ENCODE peak calls at places on chromosomes 7 and 10, in nine cellular contexts. P is head of caudate nucleus; R is SHP77 treated with DMSO at 0.1 percent for 48 hours; V is ELR; K is stimulated activated CD4-positive, alpha-beta T cell treated with anti-CD3 and anti-CD28 coated beads, Interleukin-4, amount 100 ng/mL, for 1 hour; M is AG04450; J is iPS-NIHi11; E is CD4-positive, CD25-positive, alpha-beta regulatory T cell; N is kidney tubule cell. A is an unnamed sample.

GRCh38 chr10:79947083-79947415 is 1.9 kb downstream of the SFTPD start:
- DNase-seq in E (no peak), P (no peak), M (no peak), K (no peak), N (peak; percentile 30), R (no peak), J (no peak), V (no peak), A (no peak)

GRCh38 chr10:86795353-86795752 is 38.9 kb downstream of the BMPR1A start:
- DNase-seq in E (no peak), J (peak; percentile 75), N (peak; percentile 57), R (no peak), P (no peak), V (peak; percentile 77), M (peak; percentile 51), K (no peak), A (peak; percentile 97)

GRCh38 chr10:76695069-76695468 is 942.5 kb downstream of the KCNMA1 start:
- DNase-seq in K (no peak), V (no peak), P (no peak), R (no peak), J (no peak), N (no peak), E (no peak), M (no peak), A (no peak)

GRCh38 chr7:81232084-81232799 is 313.4 kb upstream of the SEMA3C start:
- DNase-seq in E (no peak), V (no peak), N (no peak), K (no peak), P (no peak), R (peak; percentile 64), M (no peak), J (no peak), A (no peak)

GRCh38 chr10:58393317-58393716 is 8.1 kb downstream of the TFAM start:
- DNase-seq in J (no peak), P (no peak), E (no peak), R (no peak), N (no peak), K (no peak), V (peak; percentile 17), M (no peak), A (peak; percentile 49)

GRCh38 chr7:30163231-30163894 is 28.6 kb downstream of the MTURN start:
- DNase-seq in V (peak; percentile 17), E (peak; percentile 22), N (no peak), M (no peak), K (no peak), R (no peak), P (peak; percentile 69), J (no peak), A (peak; percentile 64)

GRCh38 chr7:24729365-24730017 is 27.8 kb downstream of the GSDME start:
- DNase-seq in V (no peak), N (peak; percentile 16), M (no peak), R (no peak), P (peak; percentile 47), K (no peak), E (no peak), J (no peak), A (no peak)

GRCh38 chr7:107934991-107935770 is 44.2 kb downstream of the DLD start:
- DNase-seq in P (no peak), M (no peak), N (no peak), R (no peak), K (no peak), J (no peak), E (no peak), V (peak; percentile 43), A (peak; percentile 59)

GRCh38 chr7:117667456-117667855 is 187.6 kb downstream of the CFTR start:
- DNase-seq in N (no peak), M (no peak), J (no peak), E (no peak), R (no peak), K (no peak), V (no peak), P (no peak), A (no peak)

GRCh38 chr10:122567056-122567660 is 6.6 kb downstream of the DMBT1 start:
- DNase-seq in J (peak; percentile 75), N (peak; percentile 13), K (peak; percentile 15), M (no peak), E (no peak), R (no peak), V (peak; percentile 48), P (peak; percentile 50), A (peak; percentile 45)

GRCh38 chr10:132675031-132675740 is 110.8 kb downstream of the NKX6-2 start:
- DNase-seq in M (no peak), P (peak; percentile 13), N (no peak), E (no peak), V (no peak), K (no peak), J (no peak), R (no peak), A (no peak)

GRCh38 chr7:4151524-4151923 is 530.6 kb upstream of the FOXK1 start:
- DNase-seq in R (no peak), P (no peak), J (no peak), M (no peak), E (no peak), V (no peak), N (no peak), K (no peak), A (no peak)

GRCh38 chr7:91247497-91247896 is 16.7 kb upstream of the FZD1 start:
- DNase-seq in M (no peak), R (no peak), N (no peak), J (no peak), E (no peak), V (no peak), P (no peak), K (no peak), A (no peak)

GRCh38 chr10:33719005-33719703 is 384.7 kb upstream of the NRP1 start:
- DNase-seq in N (no peak), J (no peak), V (no peak), E (no peak), P (no peak), M (no peak), R (no peak), K (no peak), A (no peak)

GRCh38 chr7:2523461-2523905 is 3.9 kb downstream of the LFNG start:
- DNase-seq in E (peak; percentile 21), R (no peak), P (no peak), M (no peak), K (no peak), N (peak; percentile 54), J (peak; percentile 67), V (no peak), A (no peak)

GRCh38 chr7:155231241-155231800 is 66.4 kb upstream of the INSIG1 start:
- DNase-seq in N (no peak), M (no peak), K (no peak), J (no peak), V (no peak), P (no peak), R (no peak), E (no peak), A (no peak)

GRCh38 chr7:115260381-115260780 is 338.5 kb downstream of the MDFIC start:
- DNase-seq in J (no peak), K (no peak), V (peak; percentile 46), E (no peak), N (no peak), P (no peak), M (no peak), R (no peak), A (no peak)

GRCh38 chr7:1720325-1720724 is 50.2 kb downstream of the ELFN1 start:
- DNase-seq in K (no peak), R (peak; percentile 67), J (no peak), M (no peak), V (no peak), P (no peak), E (no peak), N (no peak), A (no peak)

GRCh38 chr7:151920533-151920932 is 35.7 kb upstream of the GALNTL5 start:
- DNase-seq in J (no peak), V (no peak), R (no peak), P (no peak), N (no peak), M (no peak), E (no peak), K (no peak), A (no peak)

GRCh38 chr10:91787810-91788209 is 10.4 kb upstream of the TNKS2 start:
- DNase-seq in M (no peak), K (no peak), R (no peak), N (peak; percentile 74), J (no peak), P (no peak), E (no peak), V (peak; percentile 11), A (no peak)

GRCh38 chr7:76020031-76020714 is 25.8 kb upstream of the TMEM120A start:
- DNase-seq in M (peak; percentile 8), R (peak; percentile 9), J (peak; percentile 87), N (peak; percentile 67), E (peak; percentile 67), K (peak; percentile 74), P (peak; percentile 79), V (peak; percentile 67), A (peak; percentile 81)

GRCh38 chr7:106021211-106022067 is 58.4 kb downstream of the CDHR3 start:
- DNase-seq in J (peak; percentile 46), P (no peak), R (no peak), N (no peak), K (no peak), V (no peak), E (no peak), M (no peak), A (no peak)

GRCh38 chr10:123757853-123758252 is 91.7 kb downstream of the GPR26 start:
- DNase-seq in E (no peak), N (no peak), V (no peak), M (no peak), R (no peak), J (no peak), P (no peak), K (no peak), A (no peak)

GRCh38 chr7:134320201-134320600 is 3.5 kb upstream of the SLC35B4 start:
- DNase-seq in P (no peak), N (peak; percentile 18), V (peak; percentile 56), J (no peak), R (no peak), E (no peak), K (no peak), M (no peak), A (no peak)

GRCh38 chr7:117068511-117069155 is 115.3 kb downstream of the ST7 start:
- DNase-seq in N (no peak), V (no peak), R (peak; percentile 85), M (no peak), E (peak; percentile 46), P (no peak), J (no peak), K (no peak), A (no peak)

GRCh38 chr10:13977861-13978843 is 352.6 kb downstream of the FRMD4A start:
- DNase-seq in N (no peak), J (no peak), M (peak; percentile 93), E (no peak), P (no peak), V (peak; percentile 87), K (no peak), R (no peak), A (no peak)

GRCh38 chr7:155780884-155781283 is 31.4 kb downstream of the SHH start:
- DNase-seq in K (no peak), P (no peak), N (no peak), E (no peak), R (no peak), M (no peak), V (no peak), J (no peak), A (no peak)

GRCh38 chr7:34162017-34162565 is 256.8 kb downstream of the BMPER start:
- DNase-seq in E (no peak), V (peak; percentile 6), J (no peak), M (no peak), N (no peak), R (no peak), P (no peak), K (no peak), A (no peak)